ENCODE peak calls at places on chromosomes 7 and 10, in seven cellular contexts. C is AG08395; D is psoas muscle; A is CD4-positive, alpha-beta T cell; X is iris pigment epithelial cell; R is stimulated activated CD8-positive, alpha-beta memory T cell treated with anti-CD3 and anti-CD28 coated beads, Interleukin-7, amount 100 ng/mL, for 24 hours; P is body of pancreas. S is an unnamed sample.

GRCh38 chr10:102744374-102745051 is 765 bp downstream of the WBP1L start:
- DNase-seq in C (no peak), D (peak), A (peak), X (peak), R (no peak), P (peak), S (no peak)

GRCh38 chr10:87593702-87594101 is 66.0 kb upstream of the PAPSS2 start:
- DNase-seq in C (peak), D (no peak), A (no peak), X (peak), R (no peak), P (no peak), S (no peak)

GRCh38 chr10:80280071-80280800 is 9.2 kb downstream of the MAT1A start:
- DNase-seq in C (no peak), D (no peak), A (no peak), X (no peak), R (no peak), P (no peak), S (no peak)

GRCh38 chr10:63555330-63555729 is 34.1 kb downstream of the REEP3 start:
- DNase-seq in C (no peak), D (no peak), A (no peak), X (no peak), R (no peak), P (no peak), S (no peak)

GRCh38 chr7:2965745-2966270 is 77.9 kb downstream of the CARD11 start:
- DNase-seq in C (no peak), D (no peak), A (no peak), X (no peak), R (no peak), P (no peak), S (no peak)

GRCh38 chr10:2079603-2080078 is 342.3 kb upstream of the ADARB2 start:
- DNase-seq in C (no peak), D (no peak), A (no peak), X (no peak), R (no peak), P (peak), S (no peak)

GRCh38 chr10:9712393-9712792 is 1305.3 kb upstream of the CELF2 start:
- DNase-seq in C (no peak), D (no peak), A (no peak), X (no peak), R (no peak), P (no peak), S (no peak)

GRCh38 chr10:87850742-87851205 is 12.6 kb downstream of the KLLN start:
- DNase-seq in C (peak), D (peak), A (peak), X (peak), R (no peak), P (peak), S (peak)

GRCh38 chr7:102170417-102170970 is 116.2 kb upstream of the SH2B2 start:
- DNase-seq in C (no peak), D (no peak), A (no peak), X (peak), R (no peak), P (no peak), S (peak)

GRCh38 chr10:133528845-133529575 is 1.8 kb downstream of the CYP2E1 start:
- DNase-seq in C (peak), D (no peak), A (no peak), X (peak), R (no peak), P (peak), S (peak)

GRCh38 chr7:1053002-1053411 is 8.7 kb downstream of the GPR146 start:
- DNase-seq in C (no peak), D (peak), A (no peak), X (no peak), R (no peak), P (no peak), S (no peak)

GRCh38 chr10:71864861-71865473 is 13.9 kb upstream of the PSAP start:
- DNase-seq in C (no peak), D (no peak), A (no peak), X (peak), R (no peak), P (no peak), S (no peak)

GRCh38 chr7:101216001-101216859 is 1.2 kb downstream of the PLOD3 start:
- DNase-seq in C (peak), D (no peak), A (no peak), X (peak), R (no peak), P (no peak), S (no peak)

GRCh38 chr10:82211331-82211730 is 336.3 kb downstream of the NRG3 start:
- DNase-seq in C (no peak), D (no peak), A (no peak), X (no peak), R (no peak), P (no peak), S (no peak)

GRCh38 chr7:115094163-115094562 is 172.3 kb downstream of the MDFIC start:
- DNase-seq in C (no peak), D (no peak), A (no peak), X (no peak), R (no peak), P (no peak), S (no peak)